ENCODE peak calls at places on chromosomes 7 and 10, in eight cellular contexts. Q is stimulated activated CD4-positive, alpha-beta T cell treated with anti-CD3 and anti-CD28 coated beads, Interleukin-12 subunit alpha, Interleukin-12 subunit beta, amount 100 ng/mL, for 4 hours; G is activated naive CD8-positive, alpha-beta T cell treated with anti-CD3 and anti-CD28 coated beads, Interleukin-2, amount 50 U/mL, for 24 hours; M is NCI-H774; F is activated CD4-positive, alpha-beta T cell treated with anti-CD3 and anti-CD28 coated beads for 4 hours; Z is CD8-positive, alpha-beta T cell; X is activated CD4-positive, CD25-positive, alpha-beta regulatory T cell; K is activated naive CD4-positive, alpha-beta T cell treated with Interleukin-2 at 50 U/mL for 16 hours. D is an unnamed sample.

GRCh38 chr10:24670964-24671670 is 52.6 kb downstream of the ARHGAP21 start:
- DNase-seq in Q (no peak), G (no peak), M (no peak), F (no peak), Z (no peak), X (no peak), K (no peak), D (no peak)

GRCh38 chr7:100566018-100566531 is 7.6 kb downstream of the SAP25 start:
- DNase-seq in Q (no peak), G (no peak), M (no peak), F (no peak), Z (no peak), X (no peak), K (no peak), D (no peak)

GRCh38 chr7:42770106-42770505 is 141.8 kb downstream of the C7orf25 start:
- DNase-seq in Q (no peak), G (no peak), M (no peak), F (no peak), Z (no peak), X (no peak), K (no peak), D (no peak)

GRCh38 chr7:30813466-30813865 is 42.2 kb downstream of the MINDY4 start:
- DNase-seq in Q (no peak), G (no peak), M (no peak), F (no peak), Z (no peak), X (no peak), K (no peak), D (no peak)

GRCh38 chr10:131243076-131243475 is 68.4 kb downstream of the TCERG1L start:
- DNase-seq in Q (no peak), G (no peak), M (no peak), F (no peak), Z (no peak), X (no peak), K (no peak), D (no peak)

GRCh38 chr10:36662571-36662970 is 462.8 kb upstream of the ANKRD30A start:
- DNase-seq in Q (no peak), G (no peak), M (no peak), F (no peak), Z (no peak), X (no peak), K (no peak), D (no peak)

GRCh38 chr10:30645340-30645827 is 15.8 kb upstream of the LYZL2 start:
- DNase-seq in Q (no peak), G (no peak), M (no peak), F (no peak), Z (no peak), X (no peak), K (no peak), D (no peak)

GRCh38 chr10:1130226-1130625 is 74.0 kb downstream of the WDR37 start:
- DNase-seq in Q (no peak), G (no peak), M (no peak), F (no peak), Z (no peak), X (no peak), K (no peak), D (no peak)

GRCh38 chr10:73225518-73225917 is 21.5 kb downstream of the DNAJC9 start:
- DNase-seq in Q (no peak), G (no peak), M (no peak), F (no peak), Z (no peak), X (no peak), K (no peak), D (no peak)

GRCh38 chr7:1544178-1544895 is 11.7 kb downstream of the TMEM184A start:
- DNase-seq in Q (no peak), G (no peak), M (no peak), F (no peak), Z (no peak), X (no peak), K (no peak), D (no peak)

GRCh38 chr7:149825567-149826343 is 12.4 kb upstream of the ZNF862 start:
- DNase-seq in Q (no peak), G (no peak), M (no peak), F (no peak), Z (no peak), X (no peak), K (no peak), D (no peak)

GRCh38 chr7:867406-868188 is 8.8 kb upstream of the GET4 start:
- DNase-seq in Q (no peak), G (no peak), M (no peak), F (no peak), Z (no peak), X (no peak), K (no peak), D (no peak)

GRCh38 chr10:104268691-104269645 is at the start of gene GSTO2:
- DNase-seq in Q (peak; percentile 96), G (peak; percentile 97), M (peak; percentile 88), F (peak; percentile 98), Z (peak; percentile 99), X (peak; percentile 96), K (peak; percentile 98), D (peak; percentile 95)

GRCh38 chr7:138924551-138925225 is 56.5 kb downstream of the KIAA1549 start:
- DNase-seq in Q (no peak), G (no peak), M (no peak), F (no peak), Z (no peak), X (no peak), K (no peak), D (no peak)

GRCh38 chr10:84194424-84195043 is at the start of gene CDHR1:
- DNase-seq in Q (peak; percentile 41), G (peak; percentile 52), M (no peak), F (peak; percentile 8), Z (peak; percentile 52), X (no peak), K (peak; percentile 29), D (no peak)

GRCh38 chr7:20744913-20745587 is 41.6 kb downstream of the SP8 start:
- DNase-seq in Q (no peak), G (no peak), M (peak; percentile 1), F (no peak), Z (no peak), X (no peak), K (no peak), D (no peak)

GRCh38 chr7:144468990-144469732 is 65.7 kb upstream of the NOBOX start:
- DNase-seq in Q (no peak), G (no peak), M (no peak), F (no peak), Z (no peak), X (no peak), K (no peak), D (no peak)

GRCh38 chr7:108030536-108030935 is 27.6 kb upstream of the LAMB1 start:
- DNase-seq in Q (no peak), G (no peak), M (no peak), F (no peak), Z (no peak), X (no peak), K (no peak), D (no peak)

GRCh38 chr10:72243822-72244437 is 27.9 kb upstream of the ASCC1 start:
- DNase-seq in Q (no peak), G (no peak), M (no peak), F (no peak), Z (no peak), X (no peak), K (no peak), D (peak; percentile 60)

GRCh38 chr7:214410-215212 is 22.2 kb downstream of the FAM20C start:
- DNase-seq in Q (no peak), G (no peak), M (no peak), F (no peak), Z (no peak), X (no peak), K (no peak), D (peak; percentile 52)

GRCh38 chr10:104589871-104590270 is 51.2 kb upstream of the SORCS3 start:
- DNase-seq in Q (no peak), G (no peak), M (no peak), F (no peak), Z (no peak), X (no peak), K (no peak), D (peak; percentile 40)

GRCh38 chr7:90892213-90892612 is 296.1 kb downstream of the CDK14 start:
- DNase-seq in Q (no peak), G (no peak), M (no peak), F (no peak), Z (no peak), X (no peak), K (no peak), D (no peak)

GRCh38 chr7:7913506-7913905 is 55.1 kb upstream of the GLCCI1 start:
- DNase-seq in Q (no peak), G (no peak), M (no peak), F (no peak), Z (no peak), X (no peak), K (no peak), D (no peak)

GRCh38 chr10:89206402-89207180 is 526 bp downstream of the CH25H start:
- DNase-seq in Q (peak; percentile 22), G (peak; percentile 25), M (no peak), F (peak; percentile 34), Z (peak; percentile 73), X (no peak), K (peak; percentile 30), D (no peak)

GRCh38 chr7:152894295-152895170 is 135.0 kb downstream of the ACTR3B start:
- DNase-seq in Q (peak; percentile 8), G (peak; percentile 48), M (peak; percentile 2), F (no peak), Z (no peak), X (no peak), K (no peak), D (no peak)

GRCh38 chr10:34528320-34528719 is 286.8 kb downstream of the PARD3 start:
- DNase-seq in Q (no peak), G (no peak), M (no peak), F (no peak), Z (no peak), X (no peak), K (no peak), D (peak; percentile 96)

GRCh38 chr7:141208539-141208938 is 134.7 kb downstream of the TMEM178B start:
- DNase-seq in Q (no peak), G (no peak), M (no peak), F (no peak), Z (no peak), X (no peak), K (no peak), D (no peak)

GRCh38 chr10:37763132-37763531 is 94.3 kb downstream of the ZNF248 start:
- DNase-seq in Q (no peak), G (no peak), M (no peak), F (no peak), Z (no peak), X (no peak), K (no peak), D (no peak)

GRCh38 chr7:54843961-54844360 is 85.0 kb upstream of the SEC61G start:
- DNase-seq in Q (no peak), G (no peak), M (no peak), F (no peak), Z (no peak), X (no peak), K (no peak), D (no peak)

GRCh38 chr10:43965918-43966570 is 317.4 kb upstream of the ZNF32 start:
- DNase-seq in Q (no peak), G (no peak), M (no peak), F (no peak), Z (no peak), X (no peak), K (no peak), D (no peak)

GRCh38 chr7:142478479-142479220 is 220.8 kb upstream of the PRSS58 start:
- DNase-seq in Q (no peak), G (peak; percentile 36), M (no peak), F (peak; percentile 20), Z (no peak), X (no peak), K (peak; percentile 26), D (no peak)

GRCh38 chr10:111479966-111480365 is 403.1 kb downstream of the ADRA2A start:
- DNase-seq in Q (no peak), G (no peak), M (no peak), F (no peak), Z (no peak), X (no peak), K (no peak), D (no peak)

GRCh38 chr7:130734525-130735272 is 692 bp upstream of the KLF14 start:
- DNase-seq in Q (no peak), G (no peak), M (peak; percentile 1), F (no peak), Z (no peak), X (no peak), K (no peak), D (no peak)

GRCh38 chr10:91354686-91355085 is 55.5 kb upstream of the HECTD2 start:
- DNase-seq in Q (no peak), G (no peak), M (no peak), F (no peak), Z (no peak), X (no peak), K (no peak), D (no peak)